ENCODE peak calls at places on chromosomes 6 and 20, in nine cellular contexts. V, J, L, G, C, M, N, S and P are unnamed samples.
A peak's percentile ranks its signal among the peaks of the same experiment; 100 is the strongest.

GRCh38 chr6:137011406-137011805 is 33.4 kb downstream of the IL20RA start:
- DNase-seq in C (no peak), M (no peak), N (no peak), J (no peak), S (no peak), L (no peak), V (no peak), G (no peak), P (no peak)

GRCh38 chr6:155142163-155142901 is 121.5 kb upstream of the CLDN20 start:
- DNase-seq in M (no peak), L (no peak), G (no peak), J (no peak), S (no peak), N (no peak), C (no peak), V (no peak), P (no peak)

GRCh38 chr6:33812669-33813068 is 8.9 kb upstream of the MLN start:
- DNase-seq in C (no peak), G (peak; percentile 29), S (peak; percentile 78), M (peak; percentile 54), V (no peak), L (no peak), N (no peak), J (peak; percentile 80), P (peak; percentile 17)

GRCh38 chr20:35563834-35564233 is 22.0 kb downstream of the ERGIC3 start:
- DNase-seq in L (no peak), C (no peak), J (no peak), S (no peak), G (no peak), N (no peak), V (no peak), M (no peak), P (no peak)

GRCh38 chr20:1214838-1215261 is 11.0 kb upstream of the RAD21L1 start:
- DNase-seq in G (no peak), S (no peak), N (no peak), M (no peak), J (no peak), V (no peak), L (no peak), C (no peak), P (no peak)

GRCh38 chr6:36243562-36244212 is 26.2 kb upstream of the PNPLA1 start:
- DNase-seq in C (no peak), G (no peak), J (no peak), S (no peak), V (no peak), N (no peak), L (no peak), M (no peak), P (no peak)

GRCh38 chr20:1536893-1537730 is 20.4 kb downstream of the SIRPD start:
- DNase-seq in L (no peak), N (no peak), G (no peak), C (no peak), J (no peak), S (no peak), V (no peak), M (no peak), P (no peak)

GRCh38 chr6:14036911-14037310 is 80.7 kb upstream of the CD83 start:
- DNase-seq in C (no peak), J (no peak), S (no peak), M (no peak), G (no peak), L (no peak), V (no peak), N (no peak), P (no peak)

GRCh38 chr6:28985396-28986164 is 19.5 kb downstream of the ZNF311 start:
- DNase-seq in S (peak; percentile 65), V (no peak), C (peak; percentile 97), L (peak; percentile 96), M (peak; percentile 48), J (peak; percentile 87), G (peak; percentile 96), N (no peak), P (no peak)